ENCODE peak calls at places on chromosomes 11 and 22, in six cellular contexts. V is left kidney, W is colonic mucosa, P is GM23338, Z is nucleus accumbens, Y is BE2C. H is an unnamed sample.
A peak's percentile ranks its signal among the peaks of the same experiment; 100 is the strongest.

GRCh38 chr11:62449451-62449851 is 30.6 kb downstream of the SCGB1A1 start:
- DNase-seq in P (no peak), Z (no peak), W (peak; percentile 42), Y (no peak), V (no peak), H (no peak)

GRCh38 chr11:77197626-77198320 is 69.7 kb downstream of the MYO7A start:
- DNase-seq in Y (peak; percentile 1), Z (no peak), P (no peak), V (no peak), W (no peak), H (peak; percentile 53)

GRCh38 chr11:124894606-124895430 is 2.8 kb downstream of the ROBO4 start:
- DNase-seq in V (no peak), W (no peak), Y (no peak), P (no peak), Z (no peak), H (peak; percentile 41)

GRCh38 chr11:63673579-63673978 is 2.4 kb upstream of the ATL3 start:
- DNase-seq in Z (no peak), P (no peak), W (no peak), V (no peak), Y (no peak), H (no peak)

GRCh38 chr11:55949330-55949729 is 13.1 kb upstream of the OR5I1 start:
- DNase-seq in Z (no peak), P (peak; percentile 4), W (no peak), V (no peak), Y (no peak), H (no peak)

GRCh38 chr11:95515379-95515778 is 274.2 kb downstream of the FAM76B start:
- DNase-seq in V (no peak), P (no peak), W (no peak), Y (no peak), Z (no peak), H (no peak)

GRCh38 chr22:50468626-50469025 is 6.2 kb downstream of the SBF1 start:
- DNase-seq in Z (no peak), P (no peak), V (no peak), W (no peak), Y (no peak), H (no peak)

GRCh38 chr11:2929511-2929879 is 275 bp upstream of the PHLDA2 start:
- DNase-seq in P (no peak), W (peak; percentile 85), Z (no peak), Y (no peak), V (peak; percentile 20), H (peak; percentile 72)

GRCh38 chr22:47734511-47734910 is 972.1 kb downstream of the TBC1D22A start:
- DNase-seq in V (no peak), P (no peak), W (no peak), Y (no peak), Z (no peak), H (no peak)

GRCh38 chr11:67820079-67820478 is 145.7 kb upstream of the ALDH3B2 start:
- DNase-seq in Y (no peak), P (no peak), V (no peak), W (no peak), Z (no peak), H (no peak)

GRCh38 chr22:37209140-37209845 is 3.0 kb downstream of the SSTR3 start:
- DNase-seq in P (no peak), Y (no peak), W (no peak), V (no peak), Z (no peak), H (peak; percentile 20)

GRCh38 chr11:45847908-45848316 is 637 bp downstream of the CRY2 start:
- DNase-seq in W (peak; percentile 50), Z (no peak), V (peak; percentile 80), Y (peak; percentile 17), P (peak; percentile 85), H (peak; percentile 80)

GRCh38 chr11:21411114-21411513 is 741.7 kb downstream of the NELL1 start:
- DNase-seq in P (no peak), Z (no peak), V (no peak), W (no peak), Y (no peak), H (no peak)

GRCh38 chr11:115965754-115966504 is 461.7 kb upstream of the CADM1 start:
- DNase-seq in V (peak; percentile 64), P (no peak), Y (peak; percentile 54), W (no peak), Z (no peak), H (no peak)

GRCh38 chr11:13207665-13208594 is 69.7 kb upstream of the BMAL1 start:
- DNase-seq in Z (no peak), Y (no peak), V (no peak), W (peak; percentile 54), P (peak; percentile 33), H (no peak)

GRCh38 chr11:106482920-106483761 is 405.7 kb downstream of the AASDHPPT start:
- DNase-seq in V (no peak), P (no peak), Z (peak; percentile 10), Y (peak; percentile 8), W (no peak), H (no peak)

H was measured in sigmoid colon.